ENCODE peak calls at places on chromosomes 1 and 21, in six cellular contexts. One of them, this sample, is unnamed.

GRCh38 chr21:44456915-44457736 is 1.8 kb downstream of the LRRC3 start:
- DNase-seq in mesothelial cell of epicardium: no peak
- DNase-seq in NCI-H1092 treated with DMSO at 0.1 percent for 48 hours: no peak
- DNase-seq in M059J: no peak
- DNase-seq in dermis blood vessel endothelial cell: no peak
- DNase-seq in Calu3: no peak
- DNase-seq in this sample: no peak

GRCh38 chr1:221777434-221778072 is 35.7 kb upstream of the DUSP10 start:
- DNase-seq in mesothelial cell of epicardium: no peak
- DNase-seq in NCI-H1092 treated with DMSO at 0.1 percent for 48 hours: no peak
- DNase-seq in M059J: no peak
- DNase-seq in dermis blood vessel endothelial cell: no peak
- DNase-seq in Calu3: no peak
- DNase-seq in this sample: no peak

GRCh38 chr1:27342778-27343638 is 1.2 kb downstream of the SYTL1 start:
- DNase-seq in mesothelial cell of epicardium: no peak
- DNase-seq in NCI-H1092 treated with DMSO at 0.1 percent for 48 hours: no peak
- DNase-seq in M059J: no peak
- DNase-seq in dermis blood vessel endothelial cell: no peak
- DNase-seq in Calu3: peak
- DNase-seq in this sample: peak

GRCh38 chr1:78483903-78484302 is 6.9 kb upstream of the PTGFR start:
- DNase-seq in mesothelial cell of epicardium: no peak
- DNase-seq in NCI-H1092 treated with DMSO at 0.1 percent for 48 hours: no peak
- DNase-seq in M059J: peak
- DNase-seq in dermis blood vessel endothelial cell: no peak
- DNase-seq in Calu3: no peak
- DNase-seq in this sample: no peak

GRCh38 chr1:195899762-195900352 is 708.4 kb downstream of the KCNT2 start:
- DNase-seq in mesothelial cell of epicardium: no peak
- DNase-seq in NCI-H1092 treated with DMSO at 0.1 percent for 48 hours: no peak
- DNase-seq in M059J: peak
- DNase-seq in dermis blood vessel endothelial cell: no peak
- DNase-seq in Calu3: no peak
- DNase-seq in this sample: peak

GRCh38 chr1:97082160-97082848 is 360.7 kb downstream of the PTBP2 start:
- DNase-seq in mesothelial cell of epicardium: no peak
- DNase-seq in NCI-H1092 treated with DMSO at 0.1 percent for 48 hours: no peak
- DNase-seq in M059J: no peak
- DNase-seq in dermis blood vessel endothelial cell: no peak
- DNase-seq in Calu3: no peak
- DNase-seq in this sample: no peak

GRCh38 chr1:960371-961131 is at the start of gene KLHL17:
- DNase-seq in mesothelial cell of epicardium: no peak
- DNase-seq in NCI-H1092 treated with DMSO at 0.1 percent for 48 hours: no peak
- DNase-seq in M059J: peak
- DNase-seq in dermis blood vessel endothelial cell: peak
- DNase-seq in Calu3: peak
- DNase-seq in this sample: peak

GRCh38 chr21:35528109-35529042 is 479.3 kb upstream of the RUNX1 start:
- DNase-seq in mesothelial cell of epicardium: no peak
- DNase-seq in NCI-H1092 treated with DMSO at 0.1 percent for 48 hours: no peak
- DNase-seq in M059J: peak
- DNase-seq in dermis blood vessel endothelial cell: no peak
- DNase-seq in Calu3: peak
- DNase-seq in this sample: no peak

This sample was measured in cardiac muscle cell.